ENCODE peak calls at places on chromosomes 16 and 17, in nine cellular contexts. T is left ventricle myocardium inferior; K is stimulated activated CD4-positive, alpha-beta T cell treated with anti-CD3 and anti-CD28 coated beads, Interleukin-1b, Interleukin-23, amount 100 ng/mL, for 1 hour; Q is activated CD8-positive, alpha-beta memory T cell treated with anti-CD3 and anti-CD28 coated beads for 48 hours; M is HEK293T; X is adipocyte; J is naive thymus-derived CD8-positive, alpha-beta T cell; O is GM20000; G is ELR. N is an unnamed sample.

GRCh38 chr16:75653926-75654325 is 6.4 kb downstream of the TERF2IP start:
- DNase-seq in T (no peak), X (peak; percentile 81), O (no peak), G (no peak), K (no peak), J (no peak), Q (no peak), M (no peak), N (no peak)

GRCh38 chr17:73841431-73842060 is 197.3 kb upstream of the SDK2 start:
- DNase-seq in T (no peak), J (no peak), K (no peak), G (no peak), Q (no peak), X (no peak), O (no peak), M (no peak), N (no peak)

GRCh38 chr17:76793775-76794174 is 55.9 kb downstream of the MFSD11 start:
- DNase-seq in M (peak; percentile 61), T (no peak), X (peak; percentile 15), O (peak; percentile 40), G (peak; percentile 73), J (no peak), Q (no peak), K (no peak), N (no peak)

GRCh38 chr17:59669411-59669810 is 37.8 kb downstream of the PTRH2 start:
- DNase-seq in G (peak; percentile 15), Q (no peak), M (no peak), O (peak; percentile 14), X (no peak), J (no peak), K (no peak), T (no peak), N (no peak)

GRCh38 chr17:14760212-14760611 is 459.3 kb downstream of the HS3ST3B1 start:
- DNase-seq in X (no peak), T (no peak), O (no peak), G (no peak), M (no peak), Q (no peak), J (no peak), K (no peak), N (no peak)

GRCh38 chr17:75406222-75406615 is 741 bp upstream of the GRB2 start:
- DNase-seq in Q (no peak), J (no peak), O (peak; percentile 25), T (no peak), M (no peak), G (peak; percentile 37), X (no peak), K (no peak), N (no peak)

GRCh38 chr17:3385869-3386816 is at the start of gene OR3A2:
- DNase-seq in J (peak; percentile 6), X (no peak), T (no peak), K (no peak), O (no peak), G (no peak), M (no peak), Q (no peak), N (no peak)

GRCh38 chr17:50498021-50498874 is 10.0 kb upstream of the MYCBPAP start:
- DNase-seq in O (no peak), J (no peak), G (peak; percentile 19), K (no peak), Q (no peak), T (no peak), X (no peak), M (no peak), N (no peak)

GRCh38 chr16:1938910-1939309 is 4.1 kb downstream of the MSRB1 start:
- DNase-seq in M (no peak), J (no peak), G (no peak), Q (no peak), K (no peak), T (no peak), X (no peak), O (no peak), N (no peak)

GRCh38 chr17:16100737-16101400 is 101.2 kb downstream of the TTC19 start:
- DNase-seq in J (no peak), Q (no peak), K (no peak), G (peak; percentile 58), X (no peak), M (no peak), T (no peak), O (no peak), N (no peak)

GRCh38 chr16:19595043-19595767 is 39.7 kb downstream of the VPS35L start:
- DNase-seq in M (no peak), Q (no peak), J (no peak), K (no peak), T (peak; percentile 20), G (peak; percentile 85), X (no peak), O (no peak), N (no peak)

GRCh38 chr17:61467416-61468262 is 15.4 kb downstream of the TBX4 start:
- DNase-seq in T (peak; percentile 44), G (peak; percentile 65), K (no peak), O (no peak), Q (no peak), J (no peak), X (peak; percentile 46), M (peak; percentile 59), N (no peak)

GRCh38 chr17:15260376-15261062 is 4.6 kb downstream of the PMP22 start:
- DNase-seq in K (no peak), X (peak; percentile 95), J (peak; percentile 18), Q (peak; percentile 25), T (peak; percentile 90), M (peak; percentile 85), G (peak; percentile 86), O (peak; percentile 80), N (peak; percentile 94)

GRCh38 chr17:32625971-32626370 is 139.2 kb downstream of the CDK5R1 start:
- DNase-seq in K (no peak), J (no peak), T (no peak), O (no peak), Q (no peak), M (no peak), X (no peak), G (no peak), N (no peak)

GRCh38 chr17:43758497-43759174 is at the start of gene SOST:
- DNase-seq in J (no peak), Q (no peak), G (no peak), O (no peak), M (no peak), T (no peak), K (no peak), X (no peak), N (no peak)